ENCODE peak calls at places on chromosomes 3 and 15, in six cellular contexts. One of them, this sample, is unnamed.
A peak's percentile ranks its signal among the peaks of the same experiment; 100 is the strongest.

GRCh38 chr3:108489776-108490175 is 20.6 kb downstream of the MYH15 start:
- DNase-seq in fibroblast of mammary gland: peak; percentile 59
- DNase-seq in nephron progenitor cell: peak; percentile 32
- DNase-seq in activated CD8-positive, alpha-beta T cell treated with anti-CD3 and anti-CD28 coated beads for 36 hours: peak; percentile 56
- DNase-seq in iPS DF 19.7: no peak
- DNase-seq in kidney glomerular epithelial cell: peak; percentile 47
- DNase-seq in this sample: peak; percentile 64

GRCh38 chr15:40694706-40695468 is at the start of gene RAD51:
- DNase-seq in kidney glomerular epithelial cell: peak; percentile 91
- DNase-seq in activated CD8-positive, alpha-beta T cell treated with anti-CD3 and anti-CD28 coated beads for 36 hours: peak; percentile 96
- DNase-seq in fibroblast of mammary gland: peak; percentile 92
- DNase-seq in nephron progenitor cell: peak; percentile 92
- DNase-seq in iPS DF 19.7: peak; percentile 70
- DNase-seq in this sample: peak; percentile 96

GRCh38 chr3:175885196-175885766 is 1026.1 kb downstream of the NAALADL2 start:
- DNase-seq in nephron progenitor cell: peak; percentile 22
- DNase-seq in activated CD8-positive, alpha-beta T cell treated with anti-CD3 and anti-CD28 coated beads for 36 hours: no peak
- DNase-seq in kidney glomerular epithelial cell: no peak
- DNase-seq in fibroblast of mammary gland: no peak
- DNase-seq in iPS DF 19.7: no peak
- DNase-seq in this sample: no peak

GRCh38 chr15:29348308-29348914 is 78.8 kb upstream of the NSMCE3 start:
- DNase-seq in kidney glomerular epithelial cell: peak; percentile 9
- DNase-seq in nephron progenitor cell: peak; percentile 11
- DNase-seq in iPS DF 19.7: no peak
- DNase-seq in activated CD8-positive, alpha-beta T cell treated with anti-CD3 and anti-CD28 coated beads for 36 hours: no peak
- DNase-seq in fibroblast of mammary gland: no peak
- DNase-seq in this sample: no peak

GRCh38 chr3:105867690-105868449 is 942 bp downstream of the CBLB start:
- DNase-seq in activated CD8-positive, alpha-beta T cell treated with anti-CD3 and anti-CD28 coated beads for 36 hours: no peak
- DNase-seq in fibroblast of mammary gland: peak; percentile 35
- DNase-seq in iPS DF 19.7: no peak
- DNase-seq in nephron progenitor cell: no peak
- DNase-seq in kidney glomerular epithelial cell: peak; percentile 28
- DNase-seq in this sample: peak; percentile 51

GRCh38 chr3:184334470-184335158 is 2.8 kb upstream of the FAM131A start:
- DNase-seq in iPS DF 19.7: no peak
- DNase-seq in kidney glomerular epithelial cell: no peak
- DNase-seq in fibroblast of mammary gland: peak; percentile 84
- DNase-seq in nephron progenitor cell: no peak
- DNase-seq in activated CD8-positive, alpha-beta T cell treated with anti-CD3 and anti-CD28 coated beads for 36 hours: peak; percentile 78
- DNase-seq in this sample: peak; percentile 57

GRCh38 chr15:44735482-44736260 is 657 bp upstream of the TRIM69 start:
- DNase-seq in fibroblast of mammary gland: no peak
- DNase-seq in activated CD8-positive, alpha-beta T cell treated with anti-CD3 and anti-CD28 coated beads for 36 hours: peak; percentile 82
- DNase-seq in iPS DF 19.7: no peak
- DNase-seq in nephron progenitor cell: no peak
- DNase-seq in kidney glomerular epithelial cell: no peak
- DNase-seq in this sample: no peak

GRCh38 chr15:33152502-33153109 is 41.9 kb downstream of the FMN1 start:
- DNase-seq in activated CD8-positive, alpha-beta T cell treated with anti-CD3 and anti-CD28 coated beads for 36 hours: no peak
- DNase-seq in kidney glomerular epithelial cell: no peak
- DNase-seq in nephron progenitor cell: no peak
- DNase-seq in fibroblast of mammary gland: peak; percentile 78
- DNase-seq in iPS DF 19.7: no peak
- DNase-seq in this sample: peak; percentile 25

GRCh38 chr15:101105059-101105851 is 146.6 kb downstream of the CHSY1 start:
- DNase-seq in iPS DF 19.7: no peak
- DNase-seq in nephron progenitor cell: no peak
- DNase-seq in activated CD8-positive, alpha-beta T cell treated with anti-CD3 and anti-CD28 coated beads for 36 hours: no peak
- DNase-seq in fibroblast of mammary gland: peak; percentile 13
- DNase-seq in kidney glomerular epithelial cell: peak; percentile 17
- DNase-seq in this sample: no peak

GRCh38 chr15:29560896-29561295 is 261.4 kb downstream of the TJP1 start:
- DNase-seq in iPS DF 19.7: no peak
- DNase-seq in activated CD8-positive, alpha-beta T cell treated with anti-CD3 and anti-CD28 coated beads for 36 hours: no peak
- DNase-seq in fibroblast of mammary gland: no peak
- DNase-seq in nephron progenitor cell: no peak
- DNase-seq in kidney glomerular epithelial cell: no peak
- DNase-seq in this sample: no peak

GRCh38 chr3:160174621-160175020 is 50.6 kb upstream of the C3orf80 start:
- DNase-seq in fibroblast of mammary gland: no peak
- DNase-seq in nephron progenitor cell: no peak
- DNase-seq in kidney glomerular epithelial cell: no peak
- DNase-seq in iPS DF 19.7: no peak
- DNase-seq in activated CD8-positive, alpha-beta T cell treated with anti-CD3 and anti-CD28 coated beads for 36 hours: no peak
- DNase-seq in this sample: no peak

GRCh38 chr3:72255191-72255590 is 470.2 kb upstream of the PROK2 start:
- DNase-seq in nephron progenitor cell: peak; percentile 13
- DNase-seq in activated CD8-positive, alpha-beta T cell treated with anti-CD3 and anti-CD28 coated beads for 36 hours: no peak
- DNase-seq in fibroblast of mammary gland: peak; percentile 31
- DNase-seq in iPS DF 19.7: no peak
- DNase-seq in kidney glomerular epithelial cell: no peak
- DNase-seq in this sample: peak; percentile 0

GRCh38 chr15:27222479-27222878 is 251.5 kb downstream of the GABRG3 start:
- DNase-seq in nephron progenitor cell: no peak
- DNase-seq in iPS DF 19.7: no peak
- DNase-seq in kidney glomerular epithelial cell: peak; percentile 25
- DNase-seq in activated CD8-positive, alpha-beta T cell treated with anti-CD3 and anti-CD28 coated beads for 36 hours: no peak
- DNase-seq in fibroblast of mammary gland: peak; percentile 54
- DNase-seq in this sample: peak; percentile 48

GRCh38 chr3:141851411-141851810 is 25.0 kb upstream of the ATP1B3 start:
- DNase-seq in nephron progenitor cell: no peak
- DNase-seq in kidney glomerular epithelial cell: no peak
- DNase-seq in iPS DF 19.7: no peak
- DNase-seq in activated CD8-positive, alpha-beta T cell treated with anti-CD3 and anti-CD28 coated beads for 36 hours: no peak
- DNase-seq in fibroblast of mammary gland: no peak
- DNase-seq in this sample: no peak

GRCh38 chr3:143445118-143445517 is 325.5 kb downstream of the CHST2 start:
- DNase-seq in nephron progenitor cell: no peak
- DNase-seq in fibroblast of mammary gland: peak; percentile 59
- DNase-seq in kidney glomerular epithelial cell: no peak
- DNase-seq in iPS DF 19.7: no peak
- DNase-seq in activated CD8-positive, alpha-beta T cell treated with anti-CD3 and anti-CD28 coated beads for 36 hours: peak; percentile 48
- DNase-seq in this sample: no peak

GRCh38 chr3:186236357-186237020 is 125.5 kb downstream of the DGKG start:
- DNase-seq in activated CD8-positive, alpha-beta T cell treated with anti-CD3 and anti-CD28 coated beads for 36 hours: no peak
- DNase-seq in iPS DF 19.7: no peak
- DNase-seq in kidney glomerular epithelial cell: peak; percentile 43
- DNase-seq in nephron progenitor cell: no peak
- DNase-seq in fibroblast of mammary gland: no peak
- DNase-seq in this sample: peak; percentile 8

GRCh38 chr3:41365973-41366372 is 166.7 kb downstream of the CTNNB1 start:
- DNase-seq in activated CD8-positive, alpha-beta T cell treated with anti-CD3 and anti-CD28 coated beads for 36 hours: no peak
- DNase-seq in fibroblast of mammary gland: no peak
- DNase-seq in nephron progenitor cell: no peak
- DNase-seq in kidney glomerular epithelial cell: no peak
- DNase-seq in iPS DF 19.7: no peak
- DNase-seq in this sample: no peak

GRCh38 chr3:69231929-69232437 is 109.6 kb upstream of the LMOD3 start:
- DNase-seq in fibroblast of mammary gland: peak; percentile 18
- DNase-seq in kidney glomerular epithelial cell: peak; percentile 97
- DNase-seq in iPS DF 19.7: no peak
- DNase-seq in nephron progenitor cell: peak; percentile 77
- DNase-seq in activated CD8-positive, alpha-beta T cell treated with anti-CD3 and anti-CD28 coated beads for 36 hours: no peak
- DNase-seq in this sample: no peak

GRCh38 chr3:44235604-44236484 is 5.8 kb upstream of the TOPAZ1 start:
- DNase-seq in fibroblast of mammary gland: peak; percentile 87
- DNase-seq in nephron progenitor cell: peak; percentile 53
- DNase-seq in kidney glomerular epithelial cell: peak; percentile 85
- DNase-seq in iPS DF 19.7: peak; percentile 42
- DNase-seq in activated CD8-positive, alpha-beta T cell treated with anti-CD3 and anti-CD28 coated beads for 36 hours: peak; percentile 66
- DNase-seq in this sample: peak; percentile 71

GRCh38 chr3:118968111-118968510 is 66.5 kb downstream of the IGSF11 start:
- DNase-seq in fibroblast of mammary gland: no peak
- DNase-seq in kidney glomerular epithelial cell: no peak
- DNase-seq in activated CD8-positive, alpha-beta T cell treated with anti-CD3 and anti-CD28 coated beads for 36 hours: no peak
- DNase-seq in nephron progenitor cell: no peak
- DNase-seq in iPS DF 19.7: no peak
- DNase-seq in this sample: no peak

GRCh38 chr3:38353151-38353550 is 6.6 kb downstream of the XYLB start:
- DNase-seq in kidney glomerular epithelial cell: no peak
- DNase-seq in nephron progenitor cell: no peak
- DNase-seq in activated CD8-positive, alpha-beta T cell treated with anti-CD3 and anti-CD28 coated beads for 36 hours: no peak
- DNase-seq in fibroblast of mammary gland: peak; percentile 72
- DNase-seq in iPS DF 19.7: no peak
- DNase-seq in this sample: no peak

GRCh38 chr15:39165026-39165706 is 415.7 kb upstream of the THBS1 start:
- DNase-seq in activated CD8-positive, alpha-beta T cell treated with anti-CD3 and anti-CD28 coated beads for 36 hours: no peak
- DNase-seq in kidney glomerular epithelial cell: no peak
- DNase-seq in fibroblast of mammary gland: peak; percentile 38
- DNase-seq in iPS DF 19.7: no peak
- DNase-seq in nephron progenitor cell: no peak
- DNase-seq in this sample: no peak

GRCh38 chr3:156553705-156554356 is 1.1 kb downstream of the SSR3 start:
- DNase-seq in activated CD8-positive, alpha-beta T cell treated with anti-CD3 and anti-CD28 coated beads for 36 hours: no peak
- DNase-seq in kidney glomerular epithelial cell: no peak
- DNase-seq in iPS DF 19.7: no peak
- DNase-seq in fibroblast of mammary gland: peak; percentile 84
- DNase-seq in nephron progenitor cell: no peak
- DNase-seq in this sample: peak; percentile 15

GRCh38 chr3:66344846-66345578 is 124.2 kb downstream of the SLC25A26 start:
- DNase-seq in iPS DF 19.7: no peak
- DNase-seq in nephron progenitor cell: no peak
- DNase-seq in fibroblast of mammary gland: no peak
- DNase-seq in activated CD8-positive, alpha-beta T cell treated with anti-CD3 and anti-CD28 coated beads for 36 hours: no peak
- DNase-seq in kidney glomerular epithelial cell: no peak
- DNase-seq in this sample: no peak

GRCh38 chr15:50051811-50052419 is 67.1 kb downstream of the ATP8B4 start:
- DNase-seq in activated CD8-positive, alpha-beta T cell treated with anti-CD3 and anti-CD28 coated beads for 36 hours: peak; percentile 48
- DNase-seq in fibroblast of mammary gland: peak; percentile 94
- DNase-seq in kidney glomerular epithelial cell: peak; percentile 59
- DNase-seq in nephron progenitor cell: peak; percentile 31
- DNase-seq in iPS DF 19.7: no peak
- DNase-seq in this sample: peak; percentile 88

GRCh38 chr3:79297242-79297641 is 470.6 kb downstream of the ROBO1 start:
- DNase-seq in activated CD8-positive, alpha-beta T cell treated with anti-CD3 and anti-CD28 coated beads for 36 hours: no peak
- DNase-seq in fibroblast of mammary gland: peak; percentile 94
- DNase-seq in iPS DF 19.7: no peak
- DNase-seq in nephron progenitor cell: no peak
- DNase-seq in kidney glomerular epithelial cell: peak; percentile 66
- DNase-seq in this sample: peak; percentile 88

GRCh38 chr3:126834596-126835471 is 130.8 kb downstream of the CHCHD6 start:
- DNase-seq in activated CD8-positive, alpha-beta T cell treated with anti-CD3 and anti-CD28 coated beads for 36 hours: no peak
- DNase-seq in kidney glomerular epithelial cell: no peak
- DNase-seq in fibroblast of mammary gland: no peak
- DNase-seq in nephron progenitor cell: no peak
- DNase-seq in iPS DF 19.7: no peak
- DNase-seq in this sample: peak; percentile 8